ENCODE peak calls at places on chromosomes 2 and 18, in seven cellular contexts. I is HCT116, U is K562, Q is A549, D is HepG2, Y is SK-N-SH, H is GM12878. T is an unnamed sample.

GRCh38 chr2:38709515-38710194 is 41.5 kb downstream of the SRSF7 start:
- DNase-seq in D (no peak), I (no peak), U (no peak), H (peak; percentile 35), Q (no peak), Y (no peak), T (no peak)

GRCh38 chr2:241874277-241874925 is 4.9 kb downstream of the RTP5 start:
- DNase-seq in Q (no peak), Y (no peak), I (no peak), H (no peak), U (no peak), D (no peak), T (no peak)

GRCh38 chr2:29522951-29523669 is 398.3 kb downstream of the ALK start:
- DNase-seq in U (no peak), D (no peak), I (no peak), Q (peak; percentile 25), Y (no peak), H (no peak), T (no peak)

GRCh38 chr2:99850076-99850710 is 292.2 kb downstream of the AFF3 start:
- DNase-seq in H (no peak), I (no peak), Q (no peak), U (no peak), D (no peak), Y (no peak), T (no peak)

GRCh38 chr2:58633576-58634365 is 392.6 kb upstream of the FANCL start:
- DNase-seq in Y (no peak), U (no peak), D (peak; percentile 14), H (no peak), I (peak; percentile 23), Q (peak; percentile 12), T (no peak)

GRCh38 chr2:178863130-178863855 is 56.1 kb upstream of the TTN start:
- DNase-seq in U (no peak), Q (no peak), I (no peak), D (no peak), H (no peak), Y (no peak), T (no peak)

GRCh38 chr18:76764296-76764901 is 58.0 kb upstream of the ZNF236 start:
- DNase-seq in Y (no peak), U (no peak), Q (no peak), I (no peak), H (no peak), D (no peak), T (no peak)

GRCh38 chr2:186486651-186487647 is 889 bp downstream of the ZC3H15 start:
- DNase-seq in Y (no peak), U (no peak), H (no peak), I (no peak), Q (no peak), D (peak; percentile 27), T (no peak)

GRCh38 chr18:10770264-10770663 is 244.4 kb downstream of the NAPG start:
- DNase-seq in U (no peak), H (no peak), Q (no peak), Y (no peak), D (no peak), I (no peak), T (no peak)

GRCh38 chr2:113236367-113237159 is 42.2 kb downstream of the PAX8 start:
- DNase-seq in U (no peak), D (no peak), H (no peak), I (no peak), Y (no peak), Q (no peak), T (no peak)

GRCh38 chr18:48782381-48782841 is 168.4 kb downstream of the SMAD7 start:
- DNase-seq in H (no peak), D (no peak), Q (no peak), I (no peak), U (no peak), Y (no peak), T (no peak)

GRCh38 chr2:147910990-147911473 is 66.2 kb downstream of the ACVR2A start:
- DNase-seq in Y (no peak), H (peak; percentile 21), I (peak; percentile 52), D (peak; percentile 54), U (peak; percentile 14), Q (no peak), T (peak; percentile 75)

GRCh38 chr2:138391956-138392355 is 109.6 kb upstream of the SPOPL start:
- DNase-seq in H (no peak), Y (no peak), U (no peak), Q (no peak), D (no peak), I (no peak), T (no peak)

GRCh38 chr18:49861659-49862058 is 48.3 kb upstream of the ACAA2 start:
- DNase-seq in D (no peak), U (no peak), Q (no peak), Y (no peak), I (no peak), H (no peak), T (peak; percentile 12)

GRCh38 chr2:189366349-189366748 is 74.9 kb upstream of the WDR75 start:
- DNase-seq in U (no peak), D (no peak), Q (no peak), H (no peak), Y (no peak), I (no peak), T (no peak)

GRCh38 chr2:154623819-154624218 is 74.7 kb upstream of the KCNJ3 start:
- DNase-seq in Y (peak; percentile 32), Q (peak; percentile 1), I (peak; percentile 56), H (no peak), D (peak; percentile 42), U (no peak), T (peak; percentile 74)

GRCh38 chr2:84862006-84862405 is 18.9 kb downstream of the TRABD2A start:
- DNase-seq in I (no peak), D (no peak), H (no peak), Q (no peak), U (no peak), Y (no peak), T (no peak)

GRCh38 chr2:48725696-48726494 is 29.6 kb downstream of the LHCGR start:
- DNase-seq in I (no peak), Y (no peak), Q (no peak), H (no peak), D (peak; percentile 12), U (no peak), T (peak; percentile 24)

GRCh38 chr18:240175-240574 is 27.7 kb downstream of the THOC1 start:
- DNase-seq in H (no peak), I (no peak), U (no peak), Y (no peak), D (no peak), Q (no peak), T (no peak)

GRCh38 chr18:13338318-13338717 is 119.8 kb downstream of the LDLRAD4 start:
- DNase-seq in Q (no peak), D (peak; percentile 88), U (no peak), H (no peak), Y (no peak), I (no peak), T (no peak)

GRCh38 chr2:136297974-136298373 is 180.0 kb upstream of the CXCR4 start:
- DNase-seq in Q (no peak), I (no peak), D (no peak), H (no peak), U (no peak), Y (no peak), T (no peak)

GRCh38 chr2:237833546-237833945 is 25.9 kb upstream of the RAMP1 start:
- DNase-seq in Q (no peak), I (no peak), Y (no peak), H (no peak), U (no peak), D (no peak), T (no peak)

GRCh38 chr2:178277741-178278197 is 83.5 kb downstream of the OSBPL6 start:
- DNase-seq in U (peak; percentile 59), H (no peak), Y (no peak), I (no peak), D (peak; percentile 86), Q (no peak), T (no peak)

GRCh38 chr2:120465989-120466703 is 120.2 kb downstream of the INHBB start:
- DNase-seq in U (no peak), D (peak; percentile 100), H (no peak), Q (no peak), Y (no peak), I (no peak), T (peak; percentile 90)
- H3K4me2 ChIP-seq in U (no peak overlapping the region), D (peak overlapping the region; percentile 98), H (no peak overlapping the region), Q (peak overlapping the region; percentile 35), Y (no peak overlapping the region), I (no peak overlapping the region), T (peak overlapping the region; percentile 77)

GRCh38 chr18:9612989-9613388 is 1.4 kb downstream of the PPP4R1 start:
- DNase-seq in Y (no peak), U (no peak), Q (no peak), I (no peak), H (no peak), D (no peak), T (no peak)
- H3K4me3 ChIP-seq in Y (peak overlapping the region; percentile 86), U (peak overlapping the region; percentile 84), Q (peak overlapping the region; percentile 98), I (peak overlapping the region; percentile 87), H (peak overlapping the region; percentile 97), D (peak overlapping the region; percentile 94), T (peak overlapping the region; percentile 85)

DNA sequence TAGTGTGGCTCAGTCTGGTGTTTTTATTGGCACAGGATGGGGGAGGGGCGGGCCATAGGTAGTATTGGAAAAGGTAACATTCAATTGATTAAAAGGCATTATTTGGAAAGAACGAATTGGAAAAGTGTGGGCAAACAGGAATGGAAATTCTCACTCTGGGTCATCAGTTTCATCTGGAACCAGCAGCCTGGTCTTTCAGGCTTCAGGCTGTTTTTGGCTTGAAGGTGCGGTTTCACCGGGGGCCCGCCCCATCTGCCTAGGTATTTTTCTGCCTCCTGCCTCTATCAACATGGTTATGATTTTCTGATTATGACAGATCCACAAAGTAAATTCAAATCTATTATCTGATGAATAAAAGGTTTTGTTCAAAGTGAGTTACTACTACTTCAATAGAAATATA is 59.5 kb upstream of the CD28 start:
- DNase-seq in D (no peak), H (no peak), U (no peak), Q (no peak), Y (no peak), I (no peak), T (no peak)
- TF ChIP-seq REST in D (no peak), H (no peak), U (no peak), Q (no peak), Y (no peak), I (no peak), T (no peak)

GRCh38 chr2:54208364-54209240 is 47.4 kb downstream of the TSPYL6 start:
- DNase-seq in I (no peak), H (no peak), Q (no peak), D (peak; percentile 29), Y (peak; percentile 29), U (no peak), T (no peak)
- H3K4me2 ChIP-seq in I (no peak overlapping the region), H (no peak overlapping the region), Q (no peak overlapping the region), D (peak overlapping the region; percentile 48), Y (peak overlapping the region; percentile 53), U (no peak overlapping the region), T (no peak overlapping the region)

T was measured in GM23338.